ENCODE peak calls at places on chromosome 18, in nine cellular contexts. W, O, J, V, U, S, G, L and I are unnamed samples.

GRCh38 chr18:75212626-75213110 is 2.1 kb downstream of the TSHZ1 start:
- DNase-seq in O (no peak), V (no peak), J (no peak), U (no peak), W (no peak), S (no peak), G (no peak), L (no peak), I (no peak)

GRCh38 chr18:59067873-59068272 is 71.8 kb upstream of the SEC11C start:
- DNase-seq in J (no peak), V (peak), O (no peak), W (no peak), L (no peak), U (no peak), S (no peak), G (no peak), I (peak)

GRCh38 chr18:31424383-31424988 is 23.1 kb upstream of the DSG3 start:
- DNase-seq in W (no peak), U (peak), O (no peak), S (no peak), L (no peak), G (no peak), J (no peak), V (peak), I (no peak)

GRCh38 chr18:13035249-13035914 is 44.2 kb downstream of the CEP192 start:
- DNase-seq in V (no peak), J (no peak), G (no peak), L (no peak), W (no peak), S (no peak), U (no peak), O (no peak), I (no peak)

GRCh38 chr18:63869374-63869773 is 18.1 kb upstream of the SERPINB2 start:
- DNase-seq in G (no peak), J (no peak), S (no peak), W (peak), U (no peak), O (no peak), L (no peak), V (no peak), I (no peak)

GRCh38 chr18:457120-457519 is 43.4 kb downstream of the COLEC12 start:
- DNase-seq in V (peak), L (peak), G (no peak), S (peak), O (peak), W (no peak), J (peak), U (no peak), I (peak)

GRCh38 chr18:28178720-28179119 is 1.8 kb upstream of the CDH2 start:
- DNase-seq in S (no peak), G (no peak), L (no peak), O (no peak), V (no peak), W (no peak), J (no peak), U (no peak), I (no peak)

GRCh38 chr18:596288-596881 is 403 bp upstream of the CLUL1 start:
- DNase-seq in J (no peak), U (no peak), G (no peak), V (peak), O (no peak), L (no peak), S (no peak), W (no peak), I (peak)

GRCh38 chr18:9249254-9249653 is 85.3 kb upstream of the TWSG1 start:
- DNase-seq in G (no peak), V (no peak), O (no peak), S (no peak), J (no peak), U (no peak), L (no peak), W (no peak), I (no peak)